ENCODE peak calls at places on chromosomes 11 and 22, in nine cellular contexts. R is activated T-helper 1 cell treated with anti-CD3 and anti-CD28 coated beads, Interleukin-12 subunit alpha, Interleukin-12 subunit beta, Interleukin-2, Interleukin-4 antibody, amounts not matched to agents 30 ng/mL and 10 ng/mL and 1 ng/mL, durations not matched to agents 14 hours and 24 hours and 36 hours; T is stimulated activated CD4-positive, alpha-beta T cell treated with anti-CD3 and anti-CD28 coated beads, Interleukin-2, amount 100 ng/mL, for 48 hours; N is B cell; F is NCI-H774; D is KG1; V is CD8-positive, alpha-beta T cell; Z is left colon; P is astrocyte of the spinal cord. X is an unnamed sample.

GRCh38 chr11:18727499-18728236 is 1.7 kb upstream of the IGSF22 start:
- DNase-seq in R (peak), T (peak), N (peak), F (no peak), D (no peak), V (peak), Z (peak), P (peak), X (peak)

GRCh38 chr11:13924801-13925327 is 37.7 kb upstream of the SPON1 start:
- DNase-seq in R (no peak), T (no peak), N (peak), F (no peak), D (peak), V (no peak), Z (no peak), P (no peak), X (no peak)

GRCh38 chr11:72411623-72412532 is 22.5 kb downstream of the CLPB start:
- DNase-seq in R (no peak), T (no peak), N (peak), F (no peak), D (peak), V (no peak), Z (peak), P (no peak), X (no peak)

GRCh38 chr22:46918197-46918596 is 155.7 kb downstream of the TBC1D22A start:
- DNase-seq in R (no peak), T (no peak), N (no peak), F (no peak), D (no peak), V (no peak), Z (no peak), P (no peak), X (no peak)

GRCh38 chr11:125164091-125164421 is 495 bp upstream of the PKNOX2 start:
- DNase-seq in R (no peak), T (no peak), N (no peak), F (no peak), D (no peak), V (no peak), Z (no peak), P (no peak), X (no peak)

GRCh38 chr11:65187971-65188461 is 6.3 kb downstream of the CAPN1 start:
- DNase-seq in R (no peak), T (no peak), N (no peak), F (no peak), D (no peak), V (no peak), Z (no peak), P (no peak), X (no peak)

GRCh38 chr22:25112538-25113253 is 87.0 kb upstream of the CRYBB3 start:
- DNase-seq in R (no peak), T (no peak), N (no peak), F (no peak), D (no peak), V (no peak), Z (no peak), P (no peak), X (no peak)

GRCh38 chr22:48902983-48903650 is 924.6 kb downstream of the BRD1 start:
- DNase-seq in R (no peak), T (no peak), N (no peak), F (no peak), D (no peak), V (no peak), Z (no peak), P (no peak), X (no peak)

GRCh38 chr11:71566081-71566620 is 788 bp downstream of the KRTAP5-10 start:
- DNase-seq in R (no peak), T (no peak), N (no peak), F (no peak), D (no peak), V (no peak), Z (peak), P (no peak), X (no peak)

GRCh38 chr11:133326849-133327248 is 205.5 kb downstream of the OPCML start:
- DNase-seq in R (no peak), T (no peak), N (no peak), F (no peak), D (no peak), V (no peak), Z (no peak), P (no peak), X (no peak)

GRCh38 chr11:103624708-103625623 is 411.5 kb upstream of the DDI1 start:
- DNase-seq in R (no peak), T (no peak), N (no peak), F (no peak), D (no peak), V (no peak), Z (no peak), P (peak), X (peak)

GRCh38 chr22:29004647-29005371 is 56.8 kb downstream of the C22orf31 start:
- DNase-seq in R (no peak), T (no peak), N (no peak), F (no peak), D (no peak), V (no peak), Z (peak), P (peak), X (no peak)

GRCh38 chr11:114279778-114280532 is 16.2 kb upstream of the NNMT start:
- DNase-seq in R (no peak), T (no peak), N (no peak), F (no peak), D (no peak), V (no peak), Z (no peak), P (peak), X (peak)

GRCh38 chr11:71267807-71268421 is 15.5 kb upstream of the SHANK2 start:
- DNase-seq in R (no peak), T (no peak), N (no peak), F (no peak), D (no peak), V (no peak), Z (no peak), P (no peak), X (no peak)

GRCh38 chr22:29706493-29706892 is 13.3 kb upstream of the CABP7 start:
- DNase-seq in R (no peak), T (no peak), N (no peak), F (peak), D (no peak), V (no peak), Z (no peak), P (no peak), X (no peak)

GRCh38 chr11:13462311-13462927 is 603 bp downstream of the BTBD10 start:
- DNase-seq in R (peak), T (peak), N (no peak), F (no peak), D (no peak), V (peak), Z (peak), P (peak), X (peak)

GRCh38 chr11:111922803-111923202 is 4.1 kb downstream of the C11orf52 start:
- DNase-seq in R (no peak), T (no peak), N (no peak), F (no peak), D (no peak), V (no peak), Z (no peak), P (peak), X (peak)

GRCh38 chr11:127339376-127339775 is 338.8 kb upstream of the KIRREL3 start:
- DNase-seq in R (no peak), T (no peak), N (no peak), F (no peak), D (no peak), V (no peak), Z (no peak), P (no peak), X (no peak)

GRCh38 chr11:8732276-8732675 is 49.7 kb downstream of the RPL27A start:
- DNase-seq in R (no peak), T (no peak), N (peak), F (no peak), D (no peak), V (no peak), Z (no peak), P (no peak), X (no peak)

GRCh38 chr22:23845661-23846469 is 7.1 kb upstream of the DERL3 start:
- DNase-seq in R (no peak), T (no peak), N (no peak), F (no peak), D (no peak), V (no peak), Z (no peak), P (no peak), X (no peak)

X was measured in MCF 10A.